ENCODE peak calls at places on chromosomes 1 and 21, in eight cellular contexts. One of them, this sample, is unnamed.

GRCh38 chr1:212045981-212046380 is 10.4 kb downstream of the DTL start:
- DNase-seq in CD8-positive, alpha-beta T cell: no peak
- DNase-seq in A549: no peak
- DNase-seq in prostate gland: no peak
- DNase-seq in lower leg skin: no peak
- DNase-seq in cardiac muscle cell: no peak
- DNase-seq in iPS DF 6.9: no peak
- DNase-seq in thoracic aorta: no peak
- DNase-seq in this sample: no peak

GRCh38 chr1:97834903-97835302 is 85.9 kb downstream of the DPYD start:
- DNase-seq in A549: no peak
- DNase-seq in iPS DF 6.9: no peak
- DNase-seq in thoracic aorta: no peak
- DNase-seq in cardiac muscle cell: no peak
- DNase-seq in prostate gland: no peak
- DNase-seq in CD8-positive, alpha-beta T cell: no peak
- DNase-seq in lower leg skin: no peak
- DNase-seq in this sample: no peak

GRCh38 chr1:229334269-229334668 is 8.6 kb downstream of the CCSAP start:
- DNase-seq in lower leg skin: no peak
- DNase-seq in cardiac muscle cell: no peak
- DNase-seq in thoracic aorta: no peak
- DNase-seq in CD8-positive, alpha-beta T cell: no peak
- DNase-seq in prostate gland: no peak
- DNase-seq in A549: no peak
- DNase-seq in iPS DF 6.9: no peak
- DNase-seq in this sample: no peak

GRCh38 chr1:53799141-53799540 is 39.0 kb downstream of the NDC1 start:
- DNase-seq in A549: no peak
- DNase-seq in lower leg skin: no peak
- DNase-seq in cardiac muscle cell: no peak
- DNase-seq in iPS DF 6.9: no peak
- DNase-seq in CD8-positive, alpha-beta T cell: no peak
- DNase-seq in thoracic aorta: no peak
- DNase-seq in prostate gland: no peak
- DNase-seq in this sample: no peak

GRCh38 chr21:46161800-46162592 is 6.6 kb upstream of the FTCD start:
- DNase-seq in CD8-positive, alpha-beta T cell: no peak
- DNase-seq in cardiac muscle cell: no peak
- DNase-seq in iPS DF 6.9: no peak
- DNase-seq in thoracic aorta: no peak
- DNase-seq in prostate gland: peak
- DNase-seq in lower leg skin: peak
- DNase-seq in A549: no peak
- DNase-seq in this sample: no peak

GRCh38 chr1:182586380-182586779 is 2.7 kb downstream of the RNASEL start:
- DNase-seq in cardiac muscle cell: no peak
- DNase-seq in CD8-positive, alpha-beta T cell: no peak
- DNase-seq in thoracic aorta: no peak
- DNase-seq in prostate gland: no peak
- DNase-seq in A549: no peak
- DNase-seq in iPS DF 6.9: no peak
- DNase-seq in lower leg skin: no peak
- DNase-seq in this sample: no peak

GRCh38 chr1:119097380-119097779 is 43.1 kb downstream of the WARS2 start:
- DNase-seq in thoracic aorta: no peak
- DNase-seq in lower leg skin: no peak
- DNase-seq in CD8-positive, alpha-beta T cell: no peak
- DNase-seq in prostate gland: no peak
- DNase-seq in iPS DF 6.9: no peak
- DNase-seq in A549: no peak
- DNase-seq in cardiac muscle cell: peak
- DNase-seq in this sample: no peak

GRCh38 chr1:118899340-118899739 is 88.8 kb downstream of the TBX15 start:
- DNase-seq in prostate gland: peak
- DNase-seq in CD8-positive, alpha-beta T cell: no peak
- DNase-seq in thoracic aorta: no peak
- DNase-seq in cardiac muscle cell: no peak
- DNase-seq in lower leg skin: no peak
- DNase-seq in A549: no peak
- DNase-seq in iPS DF 6.9: no peak
- DNase-seq in this sample: no peak

GRCh38 chr21:33212159-33212851 is 17.4 kb upstream of the IFNAR2 start:
- DNase-seq in thoracic aorta: no peak
- DNase-seq in cardiac muscle cell: peak
- DNase-seq in iPS DF 6.9: no peak
- DNase-seq in A549: no peak
- DNase-seq in lower leg skin: no peak
- DNase-seq in CD8-positive, alpha-beta T cell: peak
- DNase-seq in prostate gland: no peak
- DNase-seq in this sample: peak

GRCh38 chr1:36175137-36176095 is 19.5 kb downstream of the MAP7D1 start:
- DNase-seq in A549: no peak
- DNase-seq in prostate gland: no peak
- DNase-seq in cardiac muscle cell: peak
- DNase-seq in lower leg skin: no peak
- DNase-seq in thoracic aorta: no peak
- DNase-seq in iPS DF 6.9: no peak
- DNase-seq in CD8-positive, alpha-beta T cell: no peak
- DNase-seq in this sample: no peak

GRCh38 chr1:192700834-192701271 is 64.9 kb downstream of the RGS13 start:
- DNase-seq in lower leg skin: no peak
- DNase-seq in iPS DF 6.9: no peak
- DNase-seq in cardiac muscle cell: peak
- DNase-seq in A549: peak
- DNase-seq in thoracic aorta: no peak
- DNase-seq in CD8-positive, alpha-beta T cell: no peak
- DNase-seq in prostate gland: no peak
- DNase-seq in this sample: peak

GRCh38 chr1:63317007-63317813 is 5.2 kb upstream of the FOXD3 start:
- DNase-seq in thoracic aorta: no peak
- DNase-seq in CD8-positive, alpha-beta T cell: no peak
- DNase-seq in prostate gland: peak
- DNase-seq in iPS DF 6.9: no peak
- DNase-seq in cardiac muscle cell: peak
- DNase-seq in A549: peak
- DNase-seq in lower leg skin: peak
- DNase-seq in this sample: no peak

GRCh38 chr1:68217060-68217554 is 15.2 kb downstream of the WLS start:
- DNase-seq in iPS DF 6.9: no peak
- DNase-seq in thoracic aorta: no peak
- DNase-seq in A549: no peak
- DNase-seq in CD8-positive, alpha-beta T cell: no peak
- DNase-seq in prostate gland: no peak
- DNase-seq in lower leg skin: no peak
- DNase-seq in cardiac muscle cell: no peak
- DNase-seq in this sample: no peak

GRCh38 chr1:20721117-20722061 is 3.6 kb upstream of the KIF17 start:
- DNase-seq in lower leg skin: peak
- DNase-seq in prostate gland: no peak
- DNase-seq in thoracic aorta: no peak
- DNase-seq in CD8-positive, alpha-beta T cell: no peak
- DNase-seq in iPS DF 6.9: no peak
- DNase-seq in cardiac muscle cell: no peak
- DNase-seq in A549: no peak
- DNase-seq in this sample: no peak

GRCh38 chr1:3139451-3139852 is 70.4 kb downstream of the PRDM16 start:
- DNase-seq in thoracic aorta: no peak
- DNase-seq in CD8-positive, alpha-beta T cell: no peak
- DNase-seq in A549: no peak
- DNase-seq in cardiac muscle cell: no peak
- DNase-seq in lower leg skin: no peak
- DNase-seq in prostate gland: no peak
- DNase-seq in iPS DF 6.9: no peak
- DNase-seq in this sample: no peak

GRCh38 chr1:31581821-31582810 is 5.8 kb downstream of the TINAGL1 start:
- DNase-seq in iPS DF 6.9: no peak
- DNase-seq in CD8-positive, alpha-beta T cell: no peak
- DNase-seq in thoracic aorta: no peak
- DNase-seq in A549: no peak
- DNase-seq in prostate gland: no peak
- DNase-seq in lower leg skin: no peak
- DNase-seq in cardiac muscle cell: no peak
- DNase-seq in this sample: no peak

GRCh38 chr1:117425050-117425734 is 57.9 kb downstream of the MAN1A2 start:
- DNase-seq in lower leg skin: no peak
- DNase-seq in thoracic aorta: no peak
- DNase-seq in iPS DF 6.9: no peak
- DNase-seq in CD8-positive, alpha-beta T cell: no peak
- DNase-seq in cardiac muscle cell: no peak
- DNase-seq in prostate gland: no peak
- DNase-seq in A549: no peak
- DNase-seq in this sample: no peak
- H3K4me3 ChIP-seq in lower leg skin: no peak
- H3K4me3 ChIP-seq in thoracic aorta: no peak
- H3K4me3 ChIP-seq in iPS DF 6.9: no peak
- H3K4me3 ChIP-seq in CD8-positive, alpha-beta T cell: no peak
- H3K4me3 ChIP-seq in cardiac muscle cell: no peak
- H3K4me3 ChIP-seq in prostate gland: no peak
- H3K4me3 ChIP-seq in A549: no peak
- H3K4me3 ChIP-seq in this sample: no peak

GRCh38 chr1:203476223-203476622 is 617 bp downstream of the PRELP start:
- DNase-seq in prostate gland: no peak
- DNase-seq in cardiac muscle cell: no peak
- DNase-seq in A549: no peak
- DNase-seq in lower leg skin: no peak
- DNase-seq in iPS DF 6.9: no peak
- DNase-seq in CD8-positive, alpha-beta T cell: no peak
- DNase-seq in thoracic aorta: no peak
- DNase-seq in this sample: no peak
- H3K4me3 ChIP-seq in prostate gland: peak
- H3K4me3 ChIP-seq in cardiac muscle cell: no peak
- H3K4me3 ChIP-seq in A549: no peak
- H3K4me3 ChIP-seq in lower leg skin: peak
- H3K4me3 ChIP-seq in iPS DF 6.9: no peak
- H3K4me3 ChIP-seq in CD8-positive, alpha-beta T cell: no peak
- H3K4me3 ChIP-seq in thoracic aorta: peak
- H3K4me3 ChIP-seq in this sample: no peak

GRCh38 chr1:230807029-230807428 is 59.8 kb downstream of the CAPN9 start:
- DNase-seq in cardiac muscle cell: no peak
- DNase-seq in CD8-positive, alpha-beta T cell: no peak
- DNase-seq in thoracic aorta: peak
- DNase-seq in iPS DF 6.9: no peak
- DNase-seq in lower leg skin: no peak
- DNase-seq in prostate gland: no peak
- DNase-seq in A549: no peak
- DNase-seq in this sample: no peak

GRCh38 chr1:230807551-230808267 is 60.5 kb downstream of the CAPN9 start:
- DNase-seq in thoracic aorta: no peak
- DNase-seq in iPS DF 6.9: no peak
- DNase-seq in cardiac muscle cell: no peak
- DNase-seq in prostate gland: no peak
- DNase-seq in lower leg skin: no peak
- DNase-seq in CD8-positive, alpha-beta T cell: no peak
- DNase-seq in A549: no peak
- DNase-seq in this sample: no peak

GRCh38 chr1:230809205-230809990 is 58.9 kb downstream of the C1orf198 start:
- DNase-seq in A549: no peak
- DNase-seq in lower leg skin: peak
- DNase-seq in prostate gland: no peak
- DNase-seq in iPS DF 6.9: no peak
- DNase-seq in CD8-positive, alpha-beta T cell: no peak
- DNase-seq in thoracic aorta: no peak
- DNase-seq in cardiac muscle cell: no peak
- DNase-seq in this sample: no peak

GRCh38 chr1:230806552-230806951 is 59.4 kb downstream of the CAPN9 start:
- DNase-seq in cardiac muscle cell: no peak
- DNase-seq in CD8-positive, alpha-beta T cell: no peak
- DNase-seq in iPS DF 6.9: no peak
- DNase-seq in prostate gland: no peak
- DNase-seq in A549: no peak
- DNase-seq in thoracic aorta: no peak
- DNase-seq in lower leg skin: no peak
- DNase-seq in this sample: no peak

DNA sequence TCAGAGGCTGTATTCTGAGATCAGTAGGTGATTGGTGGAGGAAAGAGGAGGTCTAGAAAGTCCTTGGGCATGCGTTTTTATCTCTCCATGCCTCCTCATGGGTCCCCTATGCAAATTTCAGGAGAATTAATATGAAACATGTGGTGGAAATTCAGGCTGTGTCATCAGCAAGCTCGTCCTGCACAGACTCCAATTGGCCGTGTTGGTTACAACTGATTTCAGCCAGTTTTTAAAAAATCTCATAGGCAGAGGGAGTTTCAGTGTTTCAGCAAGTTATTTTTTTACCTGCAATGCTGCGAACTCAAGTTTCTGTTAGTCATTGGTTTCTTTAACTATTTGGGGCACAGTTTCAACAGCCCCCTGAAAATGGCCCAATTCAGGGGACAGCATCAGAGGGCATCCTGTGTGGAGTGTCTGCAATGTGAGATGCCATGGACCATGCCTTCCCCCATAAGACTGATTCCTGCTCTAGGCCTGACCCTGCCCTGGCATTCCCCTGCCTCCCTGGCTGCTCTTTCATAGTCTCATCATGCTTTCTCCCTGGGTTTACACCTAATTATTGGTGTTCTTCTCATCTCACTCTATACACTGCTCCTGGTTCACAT is 60.0 kb downstream of the C1orf198 start:
- DNase-seq in iPS DF 6.9: no peak
- DNase-seq in CD8-positive, alpha-beta T cell: no peak
- DNase-seq in A549: no peak
- DNase-seq in prostate gland: no peak
- DNase-seq in cardiac muscle cell: no peak
- DNase-seq in lower leg skin: peak
- DNase-seq in thoracic aorta: no peak
- DNase-seq in this sample: no peak
- H3K4me3 ChIP-seq in iPS DF 6.9: no peak
- H3K4me3 ChIP-seq in CD8-positive, alpha-beta T cell: no peak
- H3K4me3 ChIP-seq in A549: no peak
- H3K4me3 ChIP-seq in prostate gland: no peak
- H3K4me3 ChIP-seq in cardiac muscle cell: no peak
- H3K4me3 ChIP-seq in lower leg skin: no peak
- H3K4me3 ChIP-seq in thoracic aorta: no peak
- H3K4me3 ChIP-seq in this sample: no peak

GRCh38 chr21:45012661-45013270 is 61.6 kb upstream of the ADARB1 start:
- DNase-seq in A549: peak
- DNase-seq in iPS DF 6.9: no peak
- DNase-seq in cardiac muscle cell: no peak
- DNase-seq in prostate gland: no peak
- DNase-seq in CD8-positive, alpha-beta T cell: no peak
- DNase-seq in lower leg skin: no peak
- DNase-seq in thoracic aorta: no peak
- DNase-seq in this sample: no peak

GRCh38 chr21:45013271-45013841 is 61.0 kb upstream of the ADARB1 start:
- DNase-seq in iPS DF 6.9: no peak
- DNase-seq in prostate gland: no peak
- DNase-seq in lower leg skin: no peak
- DNase-seq in A549: no peak
- DNase-seq in cardiac muscle cell: no peak
- DNase-seq in CD8-positive, alpha-beta T cell: no peak
- DNase-seq in thoracic aorta: no peak
- DNase-seq in this sample: no peak

GRCh38 chr21:45010860-45011259 is 63.5 kb upstream of the ADARB1 start:
- DNase-seq in prostate gland: no peak
- DNase-seq in thoracic aorta: no peak
- DNase-seq in lower leg skin: no peak
- DNase-seq in cardiac muscle cell: no peak
- DNase-seq in CD8-positive, alpha-beta T cell: no peak
- DNase-seq in A549: no peak
- DNase-seq in iPS DF 6.9: no peak
- DNase-seq in this sample: no peak

GRCh38 chr21:45011426-45011825 is 63.0 kb upstream of the ADARB1 start:
- DNase-seq in CD8-positive, alpha-beta T cell: no peak
- DNase-seq in A549: no peak
- DNase-seq in prostate gland: no peak
- DNase-seq in thoracic aorta: no peak
- DNase-seq in lower leg skin: no peak
- DNase-seq in cardiac muscle cell: no peak
- DNase-seq in iPS DF 6.9: no peak
- DNase-seq in this sample: no peak

GRCh38 chr21:45011911-45012660 is 62.3 kb upstream of the ADARB1 start:
- DNase-seq in iPS DF 6.9: no peak
- DNase-seq in prostate gland: no peak
- DNase-seq in thoracic aorta: no peak
- DNase-seq in CD8-positive, alpha-beta T cell: no peak
- DNase-seq in cardiac muscle cell: peak
- DNase-seq in A549: peak
- DNase-seq in lower leg skin: no peak
- DNase-seq in this sample: peak
- H3K4me3 ChIP-seq in iPS DF 6.9: no peak
- H3K4me3 ChIP-seq in prostate gland: no peak
- H3K4me3 ChIP-seq in thoracic aorta: no peak
- H3K4me3 ChIP-seq in CD8-positive, alpha-beta T cell: no peak
- H3K4me3 ChIP-seq in cardiac muscle cell: no peak
- H3K4me3 ChIP-seq in A549: no peak
- H3K4me3 ChIP-seq in lower leg skin: no peak
- H3K4me3 ChIP-seq in this sample: no peak